ENCODE peak calls at places on chromosomes 6 and 20, in five cellular contexts. E is AG09319, X is fibroblast of the aortic adventitia, H is lower lobe of right lung, C is PC-3. N is an unnamed sample.

GRCh38 chr6:137571854-137572253 is 77.7 kb upstream of the OLIG3 start:
- DNase-seq in H (no peak), X (peak; percentile 12), C (peak; percentile 66), E (no peak), N (no peak)

GRCh38 chr6:21348462-21349195 is 244.9 kb upstream of the SOX4 start:
- DNase-seq in E (no peak), X (peak; percentile 42), H (peak; percentile 53), C (peak; percentile 68), N (no peak)

GRCh38 chr6:29826271-29826670 is 1.4 kb upstream of the HLA-G start:
- DNase-seq in H (no peak), C (peak; percentile 65), X (no peak), E (no peak), N (no peak)

GRCh38 chr6:128672023-128672422 is 151.6 kb upstream of the PTPRK start:
- DNase-seq in H (no peak), X (no peak), C (no peak), E (no peak), N (no peak)

GRCh38 chr6:32976334-32977069 is 8.1 kb downstream of the BRD2 start:
- DNase-seq in H (no peak), E (no peak), X (no peak), C (no peak), N (no peak)

GRCh38 chr6:83151114-83151513 is 42.0 kb downstream of the PGM3 start:
- DNase-seq in E (no peak), X (no peak), H (no peak), C (peak; percentile 34), N (no peak)

GRCh38 chr6:9851541-9852380 is 563.1 kb downstream of the TFAP2A start:
- DNase-seq in C (peak; percentile 83), H (no peak), E (no peak), X (peak; percentile 6), N (no peak)

GRCh38 chr6:75791881-75792280 is 42.8 kb downstream of the MYO6 start:
- DNase-seq in E (no peak), X (no peak), H (no peak), C (peak; percentile 4), N (no peak)

GRCh38 chr6:126312013-126312665 is 27.8 kb upstream of the CENPW start:
- DNase-seq in E (no peak), C (peak; percentile 49), X (peak; percentile 14), H (no peak), N (no peak)

GRCh38 chr6:38528196-38528965 is 111.3 kb downstream of the BTBD9 start:
- DNase-seq in E (no peak), H (no peak), X (no peak), C (no peak), N (no peak)

GRCh38 chr6:154986787-154987235 is 8.3 kb upstream of the TIAM2 start:
- DNase-seq in E (no peak), H (no peak), C (peak; percentile 2), X (no peak), N (no peak)

GRCh38 chr20:49179368-49180277 is 8.5 kb downstream of the STAU1 start:
- DNase-seq in X (no peak), H (no peak), C (peak; percentile 89), E (no peak), N (no peak)

GRCh38 chr6:366389-366788 is 25.2 kb upstream of the IRF4 start:
- DNase-seq in X (no peak), E (no peak), H (no peak), C (no peak), N (no peak)

GRCh38 chr6:167100241-167100674 is 22.6 kb upstream of the CCR6 start:
- DNase-seq in C (no peak), H (no peak), X (no peak), E (no peak), N (no peak)

GRCh38 chr20:58705525-58705924 is 12.9 kb downstream of the NPEPL1 start:
- DNase-seq in X (no peak), C (no peak), H (no peak), E (no peak), N (peak; percentile 30)

GRCh38 chr6:20464041-20464440 is 62.4 kb downstream of the E2F3 start:
- DNase-seq in X (no peak), E (no peak), C (no peak), H (no peak), N (no peak)

GRCh38 chr20:51195419-51195901 is 172.6 kb upstream of the KCNG1 start:
- DNase-seq in C (peak; percentile 64), X (no peak), E (no peak), H (no peak), N (no peak)

GRCh38 chr6:44052419-44053011 is 74.7 kb downstream of the MRPL14 start:
- DNase-seq in E (peak; percentile 52), C (peak; percentile 56), H (peak; percentile 62), X (peak; percentile 83), N (no peak)

GRCh38 chr6:115544765-115545409 is 515.8 kb downstream of the FRK start:
- DNase-seq in H (no peak), C (no peak), X (no peak), E (no peak), N (no peak)

GRCh38 chr6:150897400-150897943 is 32.0 kb downstream of the MTHFD1L start:
- DNase-seq in C (no peak), X (no peak), E (no peak), H (no peak), N (no peak)

GRCh38 chr20:48760403-48760889 is 67.4 kb downstream of the PREX1 start:
- DNase-seq in E (no peak), H (no peak), X (peak; percentile 39), C (peak; percentile 86), N (no peak)

GRCh38 chr20:39954585-39954984 is 734.5 kb downstream of the MAFB start:
- DNase-seq in E (peak; percentile 54), X (peak; percentile 18), C (no peak), H (no peak), N (no peak)

GRCh38 chr6:151690303-151690702 is 117.2 kb upstream of the ESR1 start:
- DNase-seq in E (no peak), X (peak; percentile 77), C (peak; percentile 45), H (no peak), N (no peak)

GRCh38 chr6:118780728-118781127 is 113.2 kb upstream of the ASF1A start:
- DNase-seq in H (no peak), E (no peak), C (peak; percentile 47), X (peak; percentile 12), N (no peak)

GRCh38 chr6:121748376-121748775 is 312.9 kb downstream of the GJA1 start:
- DNase-seq in E (no peak), C (peak; percentile 3), H (no peak), X (peak; percentile 90), N (no peak)

GRCh38 chr6:37083243-37084138 is 78.0 kb downstream of the FGD2 start:
- DNase-seq in H (peak; percentile 91), E (peak; percentile 85), X (peak; percentile 50), C (no peak), N (no peak)

GRCh38 chr20:50366270-50367103 is 143.7 kb upstream of the PTPN1 start:
- DNase-seq in H (peak; percentile 81), E (peak; percentile 50), X (peak; percentile 67), C (peak; percentile 80), N (no peak)

GRCh38 chr6:116564921-116565872 is 6.1 kb upstream of the RWDD1 start:
- DNase-seq in C (no peak), E (no peak), H (peak; percentile 51), X (no peak), N (no peak)

GRCh38 chr20:36065427-36065998 is 89.0 kb upstream of the EPB41L1 start:
- DNase-seq in H (no peak), X (no peak), C (no peak), E (no peak), N (no peak)
- TF ChIP-seq CTCF in H (no peak), X (no peak), C (no peak), E (no peak), N (no peak)

DNA sequence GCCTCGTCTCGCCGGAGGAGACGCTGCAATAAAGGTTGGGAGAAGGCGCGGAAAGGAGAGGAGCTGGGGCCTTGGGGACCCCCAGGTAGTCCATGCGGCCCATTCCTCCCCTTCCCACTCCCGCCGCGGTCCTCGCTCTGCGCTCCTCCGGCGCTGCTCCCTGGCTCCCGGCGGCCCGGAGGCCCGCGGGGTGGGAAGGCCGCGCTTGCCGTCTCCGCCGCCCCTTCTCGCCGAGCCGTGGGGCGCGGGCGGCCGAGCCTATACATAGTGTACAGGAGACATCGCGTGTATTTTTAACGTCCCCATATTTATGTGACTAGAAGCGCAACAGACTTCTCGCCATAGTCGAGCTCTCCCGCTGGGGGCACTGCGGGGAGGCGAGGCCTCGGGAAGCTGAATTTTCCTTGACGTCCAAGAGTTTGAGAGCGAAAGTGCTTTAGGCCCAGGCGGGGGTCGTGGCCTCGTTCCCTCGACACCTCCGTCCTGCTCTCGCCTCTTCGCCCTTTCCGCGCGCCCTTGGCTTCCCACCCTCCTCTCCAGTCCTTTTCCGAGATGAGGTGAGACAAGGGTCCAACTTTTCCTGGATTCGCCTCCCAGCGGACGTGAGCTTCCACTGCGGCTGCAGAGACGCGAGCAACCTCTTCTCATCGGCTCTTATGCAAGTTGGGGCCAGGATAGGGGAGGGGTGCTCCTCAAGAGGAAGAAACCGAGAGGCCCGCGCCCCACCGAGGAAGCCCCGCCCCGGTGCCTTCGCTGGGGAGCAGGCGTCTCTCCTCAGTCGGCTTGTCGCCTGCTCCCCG is 29.0 kb downstream of the SLC12A5 start:
- DNase-seq in E (no peak), X (peak; percentile 34), C (no peak), H (peak; percentile 78), N (peak; percentile 84)
- TF ChIP-seq CTCF in E (peak; percentile 35), X (peak; percentile 48), C (no peak), H (no peak), N (peak; percentile 38)

DNA sequence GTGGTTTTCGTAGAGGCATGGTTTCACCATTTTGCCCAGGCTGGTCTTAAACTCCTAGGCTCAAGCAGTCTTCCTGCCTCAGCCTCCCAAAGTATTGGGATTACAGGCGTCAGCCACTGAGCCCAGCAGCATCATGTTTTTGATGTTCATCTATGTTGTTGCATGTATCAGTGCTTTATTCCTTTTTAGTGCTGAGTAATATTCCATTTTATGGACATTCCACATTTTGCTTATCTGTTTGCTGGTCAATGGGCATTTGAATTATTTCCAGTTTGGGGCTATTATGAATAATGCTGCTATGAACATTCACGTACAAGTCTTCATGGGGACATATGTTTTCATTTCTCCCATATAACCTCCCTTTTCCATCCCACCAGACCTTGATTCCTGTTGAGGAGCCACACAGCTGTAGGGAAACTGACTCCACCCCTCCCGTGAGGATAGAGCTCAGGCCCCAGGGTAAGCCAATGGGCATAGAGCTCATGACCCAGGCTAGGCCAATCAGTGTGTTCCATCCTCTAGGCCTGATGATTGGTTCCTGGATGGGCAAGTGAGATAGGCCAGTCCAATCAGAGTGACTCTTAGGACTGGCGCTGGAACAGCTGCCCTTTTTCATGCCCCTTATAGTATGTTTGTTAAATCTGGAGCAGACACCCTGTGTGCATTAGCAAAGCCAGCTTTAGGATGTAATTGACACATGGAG is 49.5 kb downstream of the DLGAP4 start:
- DNase-seq in H (no peak), C (no peak), X (no peak), E (no peak), N (no peak)
- TF ChIP-seq CTCF in H (no peak), C (no peak), X (no peak), E (no peak), N (no peak)

GRCh38 chr6:135853227-135853626 is 1.7 kb downstream of the PDE7B start:
- DNase-seq in H (no peak), X (peak; percentile 69), C (no peak), E (no peak), N (no peak)
- TF ChIP-seq CTCF in H (no peak), X (peak; percentile 37), C (no peak), E (peak; percentile 18), N (peak; percentile 15)

GRCh38 chr6:31114970-31115849 is 610 bp downstream of the PSORS1C1 start:
- DNase-seq in E (no peak), C (peak; percentile 72), X (peak; percentile 66), H (no peak), N (no peak)
- TF ChIP-seq CTCF in E (peak; percentile 46), C (peak; percentile 64), X (peak; percentile 38), H (peak; percentile 19), N (peak; percentile 15)

N was measured in osteocyte.